ENCODE peak calls at places on chromosomes 7 and 10, in seven cellular contexts. One of them, this sample, is unnamed.

GRCh38 chr10:132036887-132037675 is 28.7 kb upstream of the JAKMIP3 start:
- DNase-seq in A549: no peak
- DNase-seq in OCI-LY7: no peak
- DNase-seq in EL: no peak
- DNase-seq in nucleus accumbens: peak
- DNase-seq in uterus: no peak
- DNase-seq in HEK293T: peak
- DNase-seq in this sample: no peak

GRCh38 chr10:86362129-86362527 is 4.5 kb downstream of the GRID1 start:
- DNase-seq in HEK293T: no peak
- DNase-seq in nucleus accumbens: no peak
- DNase-seq in uterus: no peak
- DNase-seq in A549: no peak
- DNase-seq in OCI-LY7: no peak
- DNase-seq in EL: no peak
- DNase-seq in this sample: no peak

GRCh38 chr7:101113860-101114259 is 13.0 kb upstream of the SERPINE1 start:
- DNase-seq in HEK293T: no peak
- DNase-seq in nucleus accumbens: no peak
- DNase-seq in A549: no peak
- DNase-seq in EL: no peak
- DNase-seq in uterus: no peak
- DNase-seq in OCI-LY7: no peak
- DNase-seq in this sample: no peak

GRCh38 chr10:35574924-35575352 is 30.2 kb upstream of the GJD4 start:
- DNase-seq in OCI-LY7: no peak
- DNase-seq in nucleus accumbens: no peak
- DNase-seq in EL: peak
- DNase-seq in A549: no peak
- DNase-seq in uterus: no peak
- DNase-seq in HEK293T: no peak
- DNase-seq in this sample: no peak

GRCh38 chr7:1973321-1974251 is 259.2 kb downstream of the MAD1L1 start:
- DNase-seq in uterus: no peak
- DNase-seq in HEK293T: no peak
- DNase-seq in A549: no peak
- DNase-seq in nucleus accumbens: no peak
- DNase-seq in EL: no peak
- DNase-seq in OCI-LY7: no peak
- DNase-seq in this sample: no peak

GRCh38 chr10:127046975-127047877 is 142.0 kb downstream of the DOCK1 start:
- DNase-seq in nucleus accumbens: no peak
- DNase-seq in HEK293T: no peak
- DNase-seq in OCI-LY7: no peak
- DNase-seq in EL: peak
- DNase-seq in uterus: no peak
- DNase-seq in A549: no peak
- DNase-seq in this sample: no peak

GRCh38 chr7:32890553-32891045 is 961 bp downstream of the KBTBD2 start:
- DNase-seq in uterus: no peak
- DNase-seq in HEK293T: peak
- DNase-seq in EL: peak
- DNase-seq in A549: peak
- DNase-seq in nucleus accumbens: no peak
- DNase-seq in OCI-LY7: peak
- DNase-seq in this sample: peak

GRCh38 chr10:29397221-29397620 is 108.4 kb downstream of the LYZL1 start:
- DNase-seq in nucleus accumbens: no peak
- DNase-seq in A549: no peak
- DNase-seq in uterus: no peak
- DNase-seq in HEK293T: no peak
- DNase-seq in OCI-LY7: no peak
- DNase-seq in EL: no peak
- DNase-seq in this sample: no peak

GRCh38 chr7:26648429-26649015 is 215.9 kb downstream of the SKAP2 start:
- DNase-seq in HEK293T: no peak
- DNase-seq in EL: peak
- DNase-seq in nucleus accumbens: no peak
- DNase-seq in uterus: no peak
- DNase-seq in OCI-LY7: no peak
- DNase-seq in A549: peak
- DNase-seq in this sample: no peak

GRCh38 chr10:48476279-48476982 is 128.4 kb downstream of the ARHGAP22 start:
- DNase-seq in HEK293T: no peak
- DNase-seq in OCI-LY7: no peak
- DNase-seq in uterus: no peak
- DNase-seq in EL: no peak
- DNase-seq in nucleus accumbens: no peak
- DNase-seq in A549: no peak
- DNase-seq in this sample: no peak

GRCh38 chr10:35545878-35546631 is 59.1 kb upstream of the GJD4 start:
- DNase-seq in OCI-LY7: no peak
- DNase-seq in EL: peak
- DNase-seq in uterus: no peak
- DNase-seq in HEK293T: no peak
- DNase-seq in nucleus accumbens: no peak
- DNase-seq in A549: peak
- DNase-seq in this sample: no peak

GRCh38 chr10:92692085-92692671 is 2.4 kb downstream of the HHEX start:
- DNase-seq in OCI-LY7: no peak
- DNase-seq in nucleus accumbens: no peak
- DNase-seq in uterus: no peak
- DNase-seq in A549: no peak
- DNase-seq in EL: no peak
- DNase-seq in HEK293T: no peak
- DNase-seq in this sample: no peak

GRCh38 chr7:157011333-157012112 is 1.1 kb upstream of the MNX1 start:
- DNase-seq in A549: no peak
- DNase-seq in nucleus accumbens: no peak
- DNase-seq in HEK293T: peak
- DNase-seq in OCI-LY7: peak
- DNase-seq in EL: no peak
- DNase-seq in uterus: no peak
- DNase-seq in this sample: no peak

GRCh38 chr10:53899463-53899862 is 901.6 kb downstream of the PCDH15 start:
- DNase-seq in EL: no peak
- DNase-seq in A549: no peak
- DNase-seq in uterus: no peak
- DNase-seq in OCI-LY7: no peak
- DNase-seq in HEK293T: no peak
- DNase-seq in nucleus accumbens: no peak
- DNase-seq in this sample: no peak

GRCh38 chr10:103493362-103493871 is at the start of gene NEURL1:
- DNase-seq in nucleus accumbens: peak
- DNase-seq in OCI-LY7: peak
- DNase-seq in EL: no peak
- DNase-seq in A549: no peak
- DNase-seq in uterus: no peak
- DNase-seq in HEK293T: peak
- DNase-seq in this sample: peak

GRCh38 chr7:44607141-44608068 is 978 bp downstream of the OGDH start:
- DNase-seq in OCI-LY7: no peak
- DNase-seq in HEK293T: no peak
- DNase-seq in EL: peak
- DNase-seq in nucleus accumbens: no peak
- DNase-seq in uterus: no peak
- DNase-seq in A549: no peak
- DNase-seq in this sample: no peak

GRCh38 chr7:25726180-25726579 is 425.8 kb upstream of the NFE2L3 start:
- DNase-seq in nucleus accumbens: no peak
- DNase-seq in uterus: no peak
- DNase-seq in HEK293T: peak
- DNase-seq in A549: no peak
- DNase-seq in OCI-LY7: no peak
- DNase-seq in EL: no peak
- DNase-seq in this sample: no peak

GRCh38 chr10:43679509-43679908 is 30.8 kb upstream of the ZNF32 start:
- DNase-seq in EL: no peak
- DNase-seq in A549: no peak
- DNase-seq in uterus: peak
- DNase-seq in OCI-LY7: no peak
- DNase-seq in nucleus accumbens: no peak
- DNase-seq in HEK293T: no peak
- DNase-seq in this sample: no peak

GRCh38 chr7:131861620-131862346 is 305.4 kb upstream of the PODXL start:
- DNase-seq in nucleus accumbens: no peak
- DNase-seq in OCI-LY7: no peak
- DNase-seq in uterus: no peak
- DNase-seq in EL: peak
- DNase-seq in A549: peak
- DNase-seq in HEK293T: no peak
- DNase-seq in this sample: no peak

GRCh38 chr10:80148166-80148805 is 15.8 kb downstream of the PLAC9 start:
- DNase-seq in EL: no peak
- DNase-seq in OCI-LY7: no peak
- DNase-seq in A549: no peak
- DNase-seq in HEK293T: no peak
- DNase-seq in uterus: peak
- DNase-seq in nucleus accumbens: no peak
- DNase-seq in this sample: no peak

GRCh38 chr10:49398000-49398861 is 2.3 kb upstream of the DRGX start:
- DNase-seq in HEK293T: peak
- DNase-seq in uterus: no peak
- DNase-seq in EL: peak
- DNase-seq in A549: peak
- DNase-seq in OCI-LY7: no peak
- DNase-seq in nucleus accumbens: no peak
- DNase-seq in this sample: no peak

GRCh38 chr10:63657812-63658211 is 136.6 kb downstream of the REEP3 start:
- DNase-seq in HEK293T: no peak
- DNase-seq in A549: no peak
- DNase-seq in nucleus accumbens: no peak
- DNase-seq in uterus: no peak
- DNase-seq in OCI-LY7: no peak
- DNase-seq in EL: no peak
- DNase-seq in this sample: no peak

GRCh38 chr10:97270523-97271154 is 21.8 kb downstream of the ARHGAP19 start:
- DNase-seq in A549: no peak
- DNase-seq in uterus: no peak
- DNase-seq in EL: peak
- DNase-seq in OCI-LY7: no peak
- DNase-seq in nucleus accumbens: no peak
- DNase-seq in HEK293T: no peak
- DNase-seq in this sample: no peak

This sample was measured in CD4-positive, CD25-positive, alpha-beta regulatory T cell.